ENCODE peak calls at places on chromosomes 2 and 18, in five cellular contexts. P, Y, E, F and D are unnamed samples.

GRCh38 chr18:25832008-25832604 is 258.3 kb downstream of the SS18 start:
- DNase-seq in E (peak; percentile 58), Y (peak; percentile 62), F (no peak), P (no peak), D (no peak)

GRCh38 chr18:75524852-75525251 is 97.3 kb upstream of the SMIM21 start:
- DNase-seq in E (no peak), F (no peak), P (no peak), Y (no peak), D (no peak)

GRCh38 chr2:179592167-179592936 is 269.1 kb downstream of the ZNF385B start:
- DNase-seq in F (no peak), Y (no peak), P (no peak), E (no peak), D (no peak)

GRCh38 chr2:14072338-14072737 is 560.2 kb upstream of the LRATD1 start:
- DNase-seq in E (no peak), P (no peak), F (no peak), Y (no peak), D (no peak)

GRCh38 chr18:59902993-59903610 is 3.3 kb downstream of the PMAIP1 start:
- DNase-seq in Y (no peak), F (no peak), P (no peak), E (no peak), D (no peak)

GRCh38 chr2:27194538-27195354 is 17.1 kb upstream of the ATRAID start:
- DNase-seq in F (no peak), Y (no peak), P (no peak), E (no peak), D (no peak)

GRCh38 chr2:231563378-231563961 is 29.2 kb upstream of the TEX44 start:
- DNase-seq in E (no peak), F (no peak), Y (peak; percentile 70), P (no peak), D (no peak)

GRCh38 chr2:71843391-71843850 is 304.2 kb downstream of the CYP26B1 start:
- DNase-seq in Y (no peak), P (no peak), F (no peak), E (no peak), D (peak; percentile 83)

GRCh38 chr18:75167759-75168211 is 41.2 kb downstream of the PTGR3 start:
- DNase-seq in E (no peak), F (no peak), Y (peak; percentile 82), P (no peak), D (no peak)

GRCh38 chr2:165348441-165348840 is 109.2 kb downstream of the SCN2A start:
- DNase-seq in F (no peak), P (no peak), E (no peak), Y (no peak), D (no peak)

GRCh38 chr2:233353769-233354499 is at the start of gene DGKD:
- DNase-seq in Y (peak; percentile 63), P (no peak), E (peak; percentile 75), F (peak; percentile 63), D (no peak)

GRCh38 chr2:58870704-58871103 is 629.6 kb upstream of the FANCL start:
- DNase-seq in P (no peak), E (no peak), Y (no peak), F (no peak), D (no peak)

GRCh38 chr18:57776354-57776753 is 26.8 kb downstream of the ATP8B1 start:
- DNase-seq in Y (no peak), E (no peak), P (no peak), F (no peak), D (no peak)